ENCODE peak calls at places on chromosomes 4 and X, in five cellular contexts. I is CD8-positive, alpha-beta memory T cell; R is NCI-H82; J is Calu3; Q is mesothelial cell of epicardium. Z is an unnamed sample.
A peak's percentile ranks its signal among the peaks of the same experiment; 100 is the strongest.

GRCh38 chrX:154751121-154751668 is 318 bp upstream of the GAB3 start:
- DNase-seq in J (no peak), R (no peak), Q (no peak), I (no peak), Z (no peak)

GRCh38 chr4:164304240-164304639 is 449.7 kb upstream of the SMIM31 start:
- DNase-seq in R (no peak), I (no peak), Q (no peak), J (no peak), Z (no peak)

GRCh38 chr4:167359711-167360110 is 125.4 kb upstream of the SPOCK3 start:
- DNase-seq in J (no peak), I (no peak), Q (no peak), R (no peak), Z (no peak)

GRCh38 chrX:110318664-110318968 is 731 bp upstream of the AMMECR1 start:
- DNase-seq in R (no peak), Q (no peak), I (no peak), J (no peak), Z (no peak)

GRCh38 chr4:1289232-1290164 is at the start of gene MAEA:
- DNase-seq in Q (peak; percentile 97), I (peak; percentile 97), R (peak; percentile 96), J (peak; percentile 95), Z (peak; percentile 99)

GRCh38 chrX:80021611-80022010 is 7.1 kb downstream of the TBX22 start:
- DNase-seq in R (no peak), I (no peak), Q (no peak), J (no peak), Z (no peak)

GRCh38 chr4:90536408-90536807 is 409.2 kb downstream of the CCSER1 start:
- DNase-seq in R (peak; percentile 25), J (no peak), I (no peak), Q (no peak), Z (no peak)

GRCh38 chr4:14184265-14184664 is 556.7 kb upstream of the BOD1L1 start:
- DNase-seq in I (no peak), J (no peak), Q (no peak), R (peak; percentile 92), Z (no peak)

GRCh38 chr4:41977709-41978108 is 3.8 kb upstream of the DCAF4L1 start:
- DNase-seq in J (no peak), R (no peak), Q (no peak), I (no peak), Z (no peak)

GRCh38 chr4:80507507-80507906 is 172.0 kb downstream of the CFAP299 start:
- DNase-seq in I (no peak), R (no peak), Q (no peak), J (no peak), Z (no peak)

GRCh38 chrX:41922694-41923171 is 621 bp downstream of the CASK start:
- DNase-seq in Q (peak; percentile 45), J (peak; percentile 40), R (peak; percentile 74), I (no peak), Z (no peak)

GRCh38 chr4:177367336-177367735 is 57.7 kb downstream of the NEIL3 start:
- DNase-seq in R (peak; percentile 24), Q (no peak), J (peak; percentile 32), I (peak; percentile 10), Z (no peak)

GRCh38 chr4:8910822-8911310 is 39.2 kb upstream of the HMX1 start:
- DNase-seq in I (no peak), R (no peak), Q (no peak), J (no peak), Z (peak; percentile 81)

GRCh38 chrX:80430826-80431501 is 10.7 kb downstream of the TENT5D start:
- DNase-seq in J (no peak), R (peak; percentile 14), I (no peak), Q (no peak), Z (no peak)

GRCh38 chr4:23332266-23332665 is 557.6 kb downstream of the PPARGC1A start:
- DNase-seq in I (no peak), J (no peak), Q (no peak), R (no peak), Z (no peak)

GRCh38 chrX:87299563-87300160 is 217.9 kb upstream of the KLHL4 start:
- DNase-seq in I (no peak), J (peak; percentile 1), R (peak; percentile 47), Q (no peak), Z (no peak)

GRCh38 chrX:153672531-153673397 is 849 bp downstream of the PNCK start:
- DNase-seq in R (no peak), J (no peak), I (no peak), Q (peak; percentile 39), Z (no peak)

GRCh38 chr4:152478456-152479237 is 57.2 kb downstream of the FBXW7 start:
- DNase-seq in R (no peak), Q (no peak), J (no peak), I (no peak), Z (no peak)

GRCh38 chr4:140291259-140291658 is 82.2 kb upstream of the SCOC start:
- DNase-seq in Q (no peak), J (no peak), R (no peak), I (no peak), Z (no peak)

GRCh38 chr4:15765910-15766703 is 12.0 kb upstream of the CD38 start:
- DNase-seq in R (no peak), I (peak; percentile 74), J (no peak), Q (no peak), Z (no peak)

GRCh38 chr4:76457885-76458284 is 22.9 kb downstream of the SHROOM3 start:
- DNase-seq in R (no peak), I (no peak), J (peak; percentile 34), Q (no peak), Z (no peak)

GRCh38 chr4:140243345-140243753 is 89.4 kb upstream of the MAML3 start:
- DNase-seq in J (no peak), Q (no peak), R (peak; percentile 43), I (peak; percentile 23), Z (no peak)

GRCh38 chr4:168802222-168802621 is 207.8 kb downstream of the CBR4 start:
- DNase-seq in Q (no peak), J (no peak), R (no peak), I (no peak), Z (no peak)

GRCh38 chrX:68652327-68652930 is 5.0 kb downstream of the STARD8 start:
- DNase-seq in I (no peak), J (no peak), R (peak; percentile 9), Q (no peak), Z (no peak)

GRCh38 chr4:7190668-7191545 is 1.4 kb upstream of the SORCS2 start:
- DNase-seq in Q (no peak), I (no peak), R (no peak), J (no peak), Z (no peak)

Z was measured in osteocyte.